ENCODE peak calls at places on chromosomes 6 and 20, in six cellular contexts. One of them, this sample, is unnamed.

GRCh38 chr6:91534614-91535013 is 947.7 kb upstream of the MAP3K7 start:
- DNase-seq in adrenal gland: no peak
- DNase-seq in astrocyte of the cerebellum: no peak
- DNase-seq in type B pancreatic cell: no peak
- DNase-seq in Calu3: no peak
- DNase-seq in activated B cell treated with CpG ODN at 0.5 μM for 24 hours: no peak
- DNase-seq in this sample: no peak

GRCh38 chr20:7984192-7984591 is 35.4 kb downstream of the TMX4 start:
- DNase-seq in type B pancreatic cell: no peak
- DNase-seq in Calu3: no peak
- DNase-seq in adrenal gland: no peak
- DNase-seq in astrocyte of the cerebellum: no peak
- DNase-seq in activated B cell treated with CpG ODN at 0.5 μM for 24 hours: no peak
- DNase-seq in this sample: no peak

GRCh38 chr6:16723833-16724232 is 37.4 kb downstream of the ATXN1 start:
- DNase-seq in astrocyte of the cerebellum: peak
- DNase-seq in Calu3: peak
- DNase-seq in activated B cell treated with CpG ODN at 0.5 μM for 24 hours: no peak
- DNase-seq in type B pancreatic cell: no peak
- DNase-seq in adrenal gland: no peak
- DNase-seq in this sample: peak

GRCh38 chr20:44137210-44137781 is 49.7 kb downstream of the JPH2 start:
- DNase-seq in Calu3: no peak
- DNase-seq in activated B cell treated with CpG ODN at 0.5 μM for 24 hours: no peak
- DNase-seq in astrocyte of the cerebellum: no peak
- DNase-seq in type B pancreatic cell: no peak
- DNase-seq in adrenal gland: no peak
- DNase-seq in this sample: peak

GRCh38 chr6:77876300-77876699 is 223.5 kb downstream of the MEI4 start:
- DNase-seq in adrenal gland: no peak
- DNase-seq in type B pancreatic cell: no peak
- DNase-seq in Calu3: no peak
- DNase-seq in astrocyte of the cerebellum: no peak
- DNase-seq in activated B cell treated with CpG ODN at 0.5 μM for 24 hours: no peak
- DNase-seq in this sample: no peak

GRCh38 chr6:147749331-147749730 is 240.8 kb downstream of the SAMD5 start:
- DNase-seq in astrocyte of the cerebellum: no peak
- DNase-seq in type B pancreatic cell: no peak
- DNase-seq in activated B cell treated with CpG ODN at 0.5 μM for 24 hours: no peak
- DNase-seq in Calu3: no peak
- DNase-seq in adrenal gland: no peak
- DNase-seq in this sample: no peak

GRCh38 chr20:11159728-11160127 is 485.9 kb upstream of the JAG1 start:
- DNase-seq in adrenal gland: no peak
- DNase-seq in activated B cell treated with CpG ODN at 0.5 μM for 24 hours: no peak
- DNase-seq in astrocyte of the cerebellum: no peak
- DNase-seq in type B pancreatic cell: no peak
- DNase-seq in Calu3: no peak
- DNase-seq in this sample: peak

GRCh38 chr6:85390775-85391174 is 59.1 kb upstream of the NT5E start:
- DNase-seq in type B pancreatic cell: no peak
- DNase-seq in activated B cell treated with CpG ODN at 0.5 μM for 24 hours: no peak
- DNase-seq in Calu3: no peak
- DNase-seq in astrocyte of the cerebellum: no peak
- DNase-seq in adrenal gland: no peak
- DNase-seq in this sample: no peak

GRCh38 chr6:81451787-81452186 is 300.7 kb downstream of the TENT5A start:
- DNase-seq in activated B cell treated with CpG ODN at 0.5 μM for 24 hours: no peak
- DNase-seq in astrocyte of the cerebellum: peak
- DNase-seq in Calu3: peak
- DNase-seq in type B pancreatic cell: no peak
- DNase-seq in adrenal gland: peak
- DNase-seq in this sample: peak

GRCh38 chr6:149271348-149272340 is 45.9 kb upstream of the TAB2 start:
- DNase-seq in activated B cell treated with CpG ODN at 0.5 μM for 24 hours: peak
- DNase-seq in adrenal gland: peak
- DNase-seq in type B pancreatic cell: no peak
- DNase-seq in astrocyte of the cerebellum: no peak
- DNase-seq in Calu3: no peak
- DNase-seq in this sample: no peak

GRCh38 chr6:11711994-11712698 is 66.5 kb downstream of the ADTRP start:
- DNase-seq in type B pancreatic cell: no peak
- DNase-seq in astrocyte of the cerebellum: no peak
- DNase-seq in activated B cell treated with CpG ODN at 0.5 μM for 24 hours: no peak
- DNase-seq in Calu3: no peak
- DNase-seq in adrenal gland: no peak
- DNase-seq in this sample: no peak

GRCh38 chr20:61128701-61129655 is 123.1 kb upstream of the CDH4 start:
- DNase-seq in type B pancreatic cell: no peak
- DNase-seq in activated B cell treated with CpG ODN at 0.5 μM for 24 hours: no peak
- DNase-seq in adrenal gland: no peak
- DNase-seq in Calu3: no peak
- DNase-seq in astrocyte of the cerebellum: no peak
- DNase-seq in this sample: no peak

GRCh38 chr6:133512410-133513016 is 271.4 kb downstream of the EYA4 start:
- DNase-seq in astrocyte of the cerebellum: peak
- DNase-seq in type B pancreatic cell: no peak
- DNase-seq in adrenal gland: peak
- DNase-seq in activated B cell treated with CpG ODN at 0.5 μM for 24 hours: no peak
- DNase-seq in Calu3: peak
- DNase-seq in this sample: no peak

GRCh38 chr6:15792842-15793241 is 130.0 kb upstream of the DTNBP1 start:
- DNase-seq in activated B cell treated with CpG ODN at 0.5 μM for 24 hours: no peak
- DNase-seq in astrocyte of the cerebellum: no peak
- DNase-seq in Calu3: no peak
- DNase-seq in type B pancreatic cell: no peak
- DNase-seq in adrenal gland: no peak
- DNase-seq in this sample: no peak

GRCh38 chr6:81656231-81656630 is 96.2 kb downstream of the TENT5A start:
- DNase-seq in astrocyte of the cerebellum: no peak
- DNase-seq in adrenal gland: no peak
- DNase-seq in type B pancreatic cell: no peak
- DNase-seq in Calu3: no peak
- DNase-seq in activated B cell treated with CpG ODN at 0.5 μM for 24 hours: no peak
- DNase-seq in this sample: no peak

GRCh38 chr6:35485402-35485877 is 11.4 kb downstream of the TEAD3 start:
- DNase-seq in Calu3: peak
- DNase-seq in type B pancreatic cell: no peak
- DNase-seq in astrocyte of the cerebellum: no peak
- DNase-seq in adrenal gland: no peak
- DNase-seq in activated B cell treated with CpG ODN at 0.5 μM for 24 hours: no peak
- DNase-seq in this sample: no peak

GRCh38 chr6:44226368-44227137 is 3.2 kb downstream of the SLC29A1 start:
- DNase-seq in adrenal gland: peak
- DNase-seq in activated B cell treated with CpG ODN at 0.5 μM for 24 hours: no peak
- DNase-seq in type B pancreatic cell: no peak
- DNase-seq in Calu3: no peak
- DNase-seq in astrocyte of the cerebellum: no peak
- DNase-seq in this sample: no peak

GRCh38 chr6:37160922-37161778 is 8.8 kb upstream of the PIM1 start:
- DNase-seq in adrenal gland: no peak
- DNase-seq in type B pancreatic cell: no peak
- DNase-seq in activated B cell treated with CpG ODN at 0.5 μM for 24 hours: no peak
- DNase-seq in astrocyte of the cerebellum: no peak
- DNase-seq in Calu3: no peak
- DNase-seq in this sample: peak

GRCh38 chr6:29887330-29887818 is 55.0 kb upstream of the HLA-A start:
- DNase-seq in type B pancreatic cell: no peak
- DNase-seq in astrocyte of the cerebellum: no peak
- DNase-seq in adrenal gland: peak
- DNase-seq in Calu3: peak
- DNase-seq in activated B cell treated with CpG ODN at 0.5 μM for 24 hours: peak
- DNase-seq in this sample: no peak

GRCh38 chr6:149140137-149140909 is 177.2 kb upstream of the TAB2 start:
- DNase-seq in Calu3: no peak
- DNase-seq in activated B cell treated with CpG ODN at 0.5 μM for 24 hours: peak
- DNase-seq in adrenal gland: no peak
- DNase-seq in astrocyte of the cerebellum: no peak
- DNase-seq in type B pancreatic cell: no peak
- DNase-seq in this sample: no peak

GRCh38 chr6:41451039-41451438 is 95.1 kb upstream of the FOXP4 start:
- DNase-seq in astrocyte of the cerebellum: no peak
- DNase-seq in adrenal gland: no peak
- DNase-seq in Calu3: peak
- DNase-seq in type B pancreatic cell: no peak
- DNase-seq in activated B cell treated with CpG ODN at 0.5 μM for 24 hours: no peak
- DNase-seq in this sample: no peak

GRCh38 chr6:111661541-111662041 is 55.9 kb upstream of the TRAF3IP2 start:
- DNase-seq in type B pancreatic cell: no peak
- DNase-seq in astrocyte of the cerebellum: no peak
- DNase-seq in activated B cell treated with CpG ODN at 0.5 μM for 24 hours: no peak
- DNase-seq in Calu3: no peak
- DNase-seq in adrenal gland: no peak
- DNase-seq in this sample: no peak

GRCh38 chr6:121664199-121664598 is 228.8 kb downstream of the GJA1 start:
- DNase-seq in type B pancreatic cell: no peak
- DNase-seq in astrocyte of the cerebellum: no peak
- DNase-seq in adrenal gland: no peak
- DNase-seq in Calu3: no peak
- DNase-seq in activated B cell treated with CpG ODN at 0.5 μM for 24 hours: no peak
- DNase-seq in this sample: no peak

GRCh38 chr20:32559753-32560380 is 25.3 kb downstream of the NOL4L start:
- DNase-seq in type B pancreatic cell: no peak
- DNase-seq in adrenal gland: no peak
- DNase-seq in astrocyte of the cerebellum: no peak
- DNase-seq in Calu3: no peak
- DNase-seq in activated B cell treated with CpG ODN at 0.5 μM for 24 hours: no peak
- DNase-seq in this sample: no peak

GRCh38 chr6:156406688-156407087 is 370.5 kb upstream of the ARID1B start:
- DNase-seq in type B pancreatic cell: no peak
- DNase-seq in activated B cell treated with CpG ODN at 0.5 μM for 24 hours: no peak
- DNase-seq in astrocyte of the cerebellum: no peak
- DNase-seq in Calu3: no peak
- DNase-seq in adrenal gland: no peak
- DNase-seq in this sample: no peak

GRCh38 chr6:156407334-156407733 is 369.8 kb upstream of the ARID1B start:
- DNase-seq in activated B cell treated with CpG ODN at 0.5 μM for 24 hours: no peak
- DNase-seq in adrenal gland: no peak
- DNase-seq in astrocyte of the cerebellum: no peak
- DNase-seq in Calu3: no peak
- DNase-seq in type B pancreatic cell: no peak
- DNase-seq in this sample: no peak

GRCh38 chr6:156413156-156413555 is 364.0 kb upstream of the ARID1B start:
- DNase-seq in type B pancreatic cell: no peak
- DNase-seq in activated B cell treated with CpG ODN at 0.5 μM for 24 hours: no peak
- DNase-seq in Calu3: no peak
- DNase-seq in astrocyte of the cerebellum: no peak
- DNase-seq in adrenal gland: no peak
- DNase-seq in this sample: no peak

GRCh38 chr6:156406099-156406498 is 371.1 kb upstream of the ARID1B start:
- DNase-seq in type B pancreatic cell: no peak
- DNase-seq in activated B cell treated with CpG ODN at 0.5 μM for 24 hours: no peak
- DNase-seq in astrocyte of the cerebellum: no peak
- DNase-seq in Calu3: no peak
- DNase-seq in adrenal gland: no peak
- DNase-seq in this sample: no peak

GRCh38 chr6:156410649-156411048 is 366.5 kb upstream of the ARID1B start:
- DNase-seq in adrenal gland: no peak
- DNase-seq in astrocyte of the cerebellum: no peak
- DNase-seq in activated B cell treated with CpG ODN at 0.5 μM for 24 hours: no peak
- DNase-seq in Calu3: no peak
- DNase-seq in type B pancreatic cell: no peak
- DNase-seq in this sample: no peak
- TF ChIP-seq CTCF in adrenal gland: no peak
- TF ChIP-seq CTCF in astrocyte of the cerebellum: no peak
- TF ChIP-seq CTCF in activated B cell treated with CpG ODN at 0.5 μM for 24 hours: no peak
- TF ChIP-seq CTCF in Calu3: no peak
- TF ChIP-seq CTCF in type B pancreatic cell: peak
- TF ChIP-seq CTCF in this sample: peak

DNA sequence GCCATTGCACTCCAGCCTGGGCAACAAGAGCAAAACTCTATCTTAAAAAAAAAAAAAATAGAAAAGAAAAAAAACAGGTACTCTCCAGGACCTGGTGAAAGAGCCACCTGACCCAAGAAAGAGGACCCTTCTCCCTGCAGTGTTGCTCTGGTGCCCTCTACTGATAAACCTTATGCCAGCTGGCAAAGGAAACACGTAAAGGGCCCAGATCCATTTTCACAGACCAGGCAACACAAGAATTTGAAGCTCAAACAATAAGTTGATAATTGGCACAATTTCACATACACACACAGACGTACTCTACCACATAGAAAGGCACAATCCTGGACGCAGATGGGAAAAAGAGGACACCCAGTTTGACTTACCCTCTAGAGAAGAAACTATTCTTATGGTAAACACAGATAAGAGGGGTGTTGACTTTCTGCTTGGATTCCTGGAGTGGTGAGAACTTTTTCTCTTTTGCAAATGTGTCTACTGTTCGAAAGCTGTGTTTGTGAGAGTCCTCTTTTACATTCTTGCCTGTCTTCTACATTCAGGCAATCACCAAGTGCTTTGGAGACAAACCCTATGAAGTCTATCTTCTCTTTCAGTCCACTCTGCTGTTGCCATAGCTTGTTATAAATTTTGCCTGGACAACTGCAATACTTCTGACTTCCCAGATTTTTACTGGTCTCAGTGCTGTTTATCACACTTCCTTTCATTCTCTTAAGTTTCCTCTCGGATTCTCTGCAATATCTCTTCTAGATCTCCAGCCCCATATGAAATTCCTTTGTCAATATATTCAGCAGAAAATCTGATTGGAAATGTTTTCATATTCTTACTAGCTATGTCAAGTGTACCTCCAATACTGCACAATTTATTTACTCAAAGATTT is 6.4 kb upstream of the SNRPB start:
- DNase-seq in activated B cell treated with CpG ODN at 0.5 μM for 24 hours: no peak
- DNase-seq in type B pancreatic cell: no peak
- DNase-seq in Calu3: no peak
- DNase-seq in astrocyte of the cerebellum: no peak
- DNase-seq in adrenal gland: no peak
- DNase-seq in this sample: no peak
- TF ChIP-seq CTCF in activated B cell treated with CpG ODN at 0.5 μM for 24 hours: no peak
- TF ChIP-seq CTCF in type B pancreatic cell: no peak
- TF ChIP-seq CTCF in Calu3: no peak
- TF ChIP-seq CTCF in astrocyte of the cerebellum: no peak
- TF ChIP-seq CTCF in adrenal gland: no peak
- TF ChIP-seq CTCF in this sample: peak

GRCh38 chr20:62133864-62134263 is 9.3 kb downstream of the PSMA7 start:
- DNase-seq in astrocyte of the cerebellum: no peak
- DNase-seq in adrenal gland: no peak
- DNase-seq in activated B cell treated with CpG ODN at 0.5 μM for 24 hours: no peak
- DNase-seq in Calu3: no peak
- DNase-seq in type B pancreatic cell: no peak
- DNase-seq in this sample: no peak
- TF ChIP-seq CTCF in astrocyte of the cerebellum: no peak
- TF ChIP-seq CTCF in adrenal gland: no peak
- TF ChIP-seq CTCF in activated B cell treated with CpG ODN at 0.5 μM for 24 hours: no peak
- TF ChIP-seq CTCF in Calu3: no peak
- TF ChIP-seq CTCF in type B pancreatic cell: peak
- TF ChIP-seq CTCF in this sample: no peak

DNA sequence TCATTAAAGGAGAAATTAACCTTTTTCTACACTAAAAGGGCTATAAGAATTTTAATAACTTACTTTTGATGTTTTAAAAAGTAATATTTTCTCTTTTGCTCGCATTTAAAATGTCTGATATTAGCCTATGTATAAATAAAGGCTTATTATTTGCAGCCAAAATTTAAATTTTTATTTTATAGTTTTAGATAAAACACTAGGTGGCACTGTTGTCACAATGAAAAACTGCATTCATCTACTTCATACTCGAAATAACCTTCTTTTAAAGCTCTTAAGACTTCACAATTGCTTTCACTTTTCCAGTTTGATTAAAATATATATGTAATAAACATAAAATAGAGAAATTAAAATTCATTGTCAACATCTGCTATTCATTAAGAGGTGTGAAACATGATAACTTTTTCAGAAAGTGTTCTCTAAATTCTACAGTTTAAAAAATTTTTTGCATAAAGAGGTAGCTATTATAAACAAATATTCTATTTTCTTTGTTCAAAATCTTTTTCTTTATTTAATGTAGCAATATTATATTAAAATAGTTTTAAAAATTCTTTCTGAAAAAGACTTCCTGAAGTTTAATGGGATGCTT is 78.8 kb upstream of the DEFB112 start:
- DNase-seq in activated B cell treated with CpG ODN at 0.5 μM for 24 hours: no peak
- DNase-seq in adrenal gland: no peak
- DNase-seq in Calu3: no peak
- DNase-seq in type B pancreatic cell: no peak
- DNase-seq in astrocyte of the cerebellum: peak
- DNase-seq in this sample: no peak
- TF ChIP-seq CTCF in activated B cell treated with CpG ODN at 0.5 μM for 24 hours: no peak
- TF ChIP-seq CTCF in adrenal gland: peak
- TF ChIP-seq CTCF in Calu3: peak
- TF ChIP-seq CTCF in type B pancreatic cell: peak
- TF ChIP-seq CTCF in astrocyte of the cerebellum: peak
- TF ChIP-seq CTCF in this sample: peak

This sample was measured in BJ.